ENCODE peak calls at places on chromosome 21, in eight cellular contexts. Z is neuronal stem cell; O is CD8-positive, alpha-beta memory T cell; U is heart right ventricle; A is brain microvascular endothelial cell; Q is adipocyte; I is heart left ventricle; F is ascending aorta. D is an unnamed sample.
A peak's percentile ranks its signal among the peaks of the same experiment; 100 is the strongest.

GRCh38 chr21:29318354-29318753 is 19.6 kb downstream of the BACH1 start:
- DNase-seq in Z (no peak), O (no peak), U (no peak), A (no peak), Q (no peak), I (no peak), F (no peak), D (no peak)

GRCh38 chr21:20258542-20258941 is 739.7 kb upstream of the NCAM2 start:
- DNase-seq in Z (no peak), O (no peak), U (no peak), A (no peak), Q (no peak), I (no peak), F (no peak), D (no peak)

GRCh38 chr21:15410853-15411252 is 318.9 kb upstream of the USP25 start:
- DNase-seq in Z (no peak), O (no peak), U (no peak), A (no peak), Q (no peak), I (no peak), F (no peak), D (no peak)

GRCh38 chr21:28154121-28154520 is 838.6 kb downstream of the LTN1 start:
- DNase-seq in Z (no peak), O (no peak), U (no peak), A (peak; percentile 14), Q (peak; percentile 61), I (no peak), F (no peak), D (no peak)

GRCh38 chr21:37338671-37339526 is 27.7 kb upstream of the DYRK1A start:
- DNase-seq in Z (no peak), O (no peak), U (peak; percentile 37), A (peak; percentile 93), Q (peak; percentile 95), I (peak; percentile 67), F (peak; percentile 74), D (peak; percentile 86)

GRCh38 chr21:34282223-34282622 is 81.6 kb upstream of the KCNE2 start:
- DNase-seq in Z (no peak), O (no peak), U (no peak), A (peak; percentile 6), Q (no peak), I (no peak), F (no peak), D (no peak)

GRCh38 chr21:39033878-39034589 is 149.2 kb downstream of the PSMG1 start:
- DNase-seq in Z (no peak), O (no peak), U (no peak), A (peak; percentile 37), Q (no peak), I (peak; percentile 62), F (peak; percentile 61), D (peak; percentile 69)

GRCh38 chr21:14533555-14534400 is 12.3 kb downstream of the SAMSN1 start:
- DNase-seq in Z (no peak), O (peak; percentile 86), U (no peak), A (peak; percentile 43), Q (peak; percentile 0), I (no peak), F (no peak), D (no peak)

GRCh38 chr21:28018213-28018612 is 974.5 kb downstream of the LTN1 start:
- DNase-seq in Z (no peak), O (no peak), U (no peak), A (no peak), Q (no peak), I (no peak), F (no peak), D (no peak)

GRCh38 chr21:31326478-31327247 is 17.4 kb downstream of the TIAM1 start:
- DNase-seq in Z (no peak), O (peak; percentile 19), U (no peak), A (no peak), Q (peak; percentile 13), I (no peak), F (no peak), D (no peak)

GRCh38 chr21:35316933-35317332 is 267.8 kb upstream of the RUNX1 start:
- DNase-seq in Z (no peak), O (no peak), U (no peak), A (peak; percentile 92), Q (peak; percentile 22), I (no peak), F (no peak), D (peak; percentile 22)

GRCh38 chr21:17429936-17430335 is 82.9 kb upstream of the CXADR start:
- DNase-seq in Z (no peak), O (no peak), U (no peak), A (no peak), Q (no peak), I (no peak), F (no peak), D (no peak)

GRCh38 chr21:15437873-15438272 is 291.9 kb upstream of the USP25 start:
- DNase-seq in Z (no peak), O (no peak), U (no peak), A (no peak), Q (no peak), I (no peak), F (no peak), D (no peak)

GRCh38 chr21:26943916-26944315 is 23.0 kb downstream of the ADAMTS5 start:
- DNase-seq in Z (no peak), O (no peak), U (no peak), A (no peak), Q (no peak), I (no peak), F (no peak), D (no peak)

GRCh38 chr21:34113842-34114241 is 40.5 kb downstream of the MRPS6 start:
- DNase-seq in Z (no peak), O (no peak), U (no peak), A (no peak), Q (no peak), I (no peak), F (no peak), D (peak; percentile 7)

GRCh38 chr21:37509802-37510393 is 143.3 kb downstream of the DYRK1A start:
- DNase-seq in Z (no peak), O (no peak), U (no peak), A (peak; percentile 82), Q (peak; percentile 70), I (no peak), F (no peak), D (no peak)

GRCh38 chr21:25895565-25896205 is 160.9 kb downstream of the GABPA start:
- DNase-seq in Z (no peak), O (no peak), U (no peak), A (no peak), Q (peak; percentile 55), I (no peak), F (no peak), D (no peak)

GRCh38 chr21:17491716-17492414 is 21.0 kb upstream of the CXADR start:
- DNase-seq in Z (no peak), O (no peak), U (no peak), A (peak; percentile 98), Q (peak; percentile 92), I (no peak), F (no peak), D (no peak)

GRCh38 chr21:31370281-31370892 is 26.3 kb upstream of the TIAM1 start:
- DNase-seq in Z (no peak), O (no peak), U (no peak), A (no peak), Q (no peak), I (no peak), F (no peak), D (no peak)

GRCh38 chr21:36156815-36157670 is at the start of gene DOP1B:
- DNase-seq in Z (peak; percentile 42), O (no peak), U (no peak), A (no peak), Q (peak; percentile 37), I (no peak), F (no peak), D (no peak)

GRCh38 chr21:38994014-38994413 is 188.3 kb downstream of the ETS2 start:
- DNase-seq in Z (no peak), O (no peak), U (no peak), A (no peak), Q (no peak), I (no peak), F (no peak), D (no peak)

GRCh38 chr21:27703806-27704205 is 736.9 kb upstream of the ADAMTS5 start:
- DNase-seq in Z (no peak), O (no peak), U (no peak), A (no peak), Q (peak; percentile 55), I (no peak), F (no peak), D (no peak)

DNA sequence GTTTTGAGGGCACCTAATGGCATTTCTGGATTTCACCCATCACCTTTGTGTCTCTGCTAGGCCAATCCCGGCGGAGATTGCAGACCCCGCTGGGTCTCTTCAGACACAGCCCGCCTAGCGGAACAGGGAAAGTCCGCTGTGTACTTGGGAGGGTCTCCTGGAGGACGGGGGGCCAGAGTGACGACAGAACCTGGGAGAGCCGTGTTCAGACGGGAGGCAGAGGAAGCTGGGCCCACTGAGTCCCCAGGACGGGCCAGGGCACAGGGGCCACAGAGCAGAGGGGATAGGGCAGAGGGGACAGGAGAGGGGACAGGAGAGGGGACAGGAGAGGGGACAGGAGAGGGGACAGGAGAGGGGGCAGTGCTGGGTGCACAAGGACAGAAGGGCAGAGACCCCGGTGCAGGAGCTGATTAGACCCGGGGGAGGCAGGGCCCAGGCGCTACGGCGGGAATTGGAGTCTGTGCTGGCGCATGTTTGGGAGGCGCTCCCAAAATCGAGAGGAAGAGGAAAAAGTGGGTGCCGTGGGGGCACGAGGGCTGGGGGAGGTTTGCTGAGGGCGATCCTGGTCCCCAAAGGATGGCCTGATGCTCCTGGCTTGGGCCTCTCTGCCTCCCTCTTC is 12.7 kb downstream of the TRPM2 start:
- DNase-seq in Z (no peak), O (no peak), U (no peak), A (no peak), Q (no peak), I (no peak), F (peak; percentile 59), D (no peak)
- H3K27me3 ChIP-seq in Z (peaks cover 18% of the 10 kb centered on the region), O (no peaks in the 10 kb centered on the region), U (no peaks in the 10 kb centered on the region), A (no peaks in the 10 kb centered on the region), Q (peaks cover 5% of the 10 kb centered on the region), I (no peaks in the 10 kb centered on the region), F (no peaks in the 10 kb centered on the region), D (no peaks in the 10 kb centered on the region)

GRCh38 chr21:42654913-42655796 is 1.7 kb downstream of the PDE9A start:
- DNase-seq in Z (no peak), O (no peak), U (no peak), A (no peak), Q (no peak), I (no peak), F (no peak), D (no peak)
- H3K27me3 ChIP-seq in Z (no peaks in the 10 kb centered on the region), O (peaks cover 19% of the 10 kb centered on the region), U (no peaks in the 10 kb centered on the region), A (peaks cover 68% of the 10 kb centered on the region), Q (peaks cover 74% of the 10 kb centered on the region), I (peaks cover 10% of the 10 kb centered on the region), F (no peaks in the 10 kb centered on the region), D (no peaks in the 10 kb centered on the region)

GRCh38 chr21:46205121-46205520 is 20.9 kb upstream of the SPATC1L start:
- DNase-seq in Z (no peak), O (no peak), U (no peak), A (no peak), Q (no peak), I (no peak), F (no peak), D (no peak)
- H3K27me3 ChIP-seq in Z (no peaks in the 10 kb centered on the region), O (no peaks in the 10 kb centered on the region), U (no peaks in the 10 kb centered on the region), A (no peaks in the 10 kb centered on the region), Q (no peaks in the 10 kb centered on the region), I (no peaks in the 10 kb centered on the region), F (no peaks in the 10 kb centered on the region), D (no peaks in the 10 kb centered on the region)

DNA sequence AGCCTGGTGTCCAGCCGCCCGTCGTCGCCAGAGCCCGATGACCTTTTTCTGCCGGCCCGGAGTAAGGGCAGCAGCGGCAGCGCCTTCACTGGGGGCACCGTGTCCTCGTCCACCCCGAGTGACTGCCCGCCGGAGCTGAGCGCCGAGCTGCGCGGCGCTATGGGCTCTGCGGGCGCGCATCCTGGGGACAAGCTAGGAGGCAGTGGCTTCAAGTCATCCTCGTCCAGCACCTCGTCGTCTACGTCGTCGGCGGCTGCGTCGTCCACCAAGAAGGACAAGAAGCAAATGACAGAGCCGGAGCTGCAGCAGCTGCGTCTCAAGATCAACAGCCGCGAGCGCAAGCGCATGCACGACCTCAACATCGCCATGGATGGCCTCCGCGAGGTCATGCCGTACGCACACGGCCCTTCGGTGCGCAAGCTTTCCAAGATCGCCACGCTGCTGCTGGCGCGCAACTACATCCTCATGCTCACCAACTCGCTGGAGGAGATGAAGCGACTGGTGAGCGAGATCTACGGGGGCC is 1.2 kb downstream of the OLIG2 start:
- DNase-seq in Z (no peak), O (no peak), U (no peak), A (no peak), Q (no peak), I (no peak), F (no peak), D (no peak)
- H3K27me3 ChIP-seq in Z (peaks cover 99% of the 10 kb centered on the region), O (peaks cover 75% of the 10 kb centered on the region), U (peaks cover 64% of the 10 kb centered on the region), A (peaks cover 100% of the 10 kb centered on the region), Q (peaks cover 88% of the 10 kb centered on the region), I (peaks cover 99% of the 10 kb centered on the region), F (peaks cover 11% of the 10 kb centered on the region), D (no peaks in the 10 kb centered on the region)